ENCODE peak calls at places on chromosome 18, in five cellular contexts. U, B, J, R and C are unnamed samples.

GRCh38 chr18:46536215-46536874 is 120.7 kb downstream of the LOXHD1 start:
- DNase-seq in U (no peak), B (no peak), J (no peak), R (peak), C (no peak)

GRCh38 chr18:27185025-27185763 is at the start of gene CHST9:
- DNase-seq in U (no peak), B (peak), J (no peak), R (no peak), C (no peak)

GRCh38 chr18:43596106-43596712 is 318.9 kb upstream of the SYT4 start:
- DNase-seq in U (no peak), B (no peak), J (peak), R (no peak), C (no peak)

GRCh38 chr18:30814446-30814845 is 228.1 kb downstream of the DSC3 start:
- DNase-seq in U (no peak), B (no peak), J (no peak), R (no peak), C (no peak)

GRCh38 chr18:46946656-46947282 is 29.4 kb downstream of the KATNAL2 start:
- DNase-seq in U (peak), B (peak), J (no peak), R (no peak), C (no peak)

GRCh38 chr18:77133920-77134496 is 1.4 kb upstream of the MBP start:
- DNase-seq in U (peak), B (peak), J (peak), R (no peak), C (peak)

GRCh38 chr18:12236934-12237832 is 17.0 kb upstream of the CIDEA start:
- DNase-seq in U (no peak), B (peak), J (peak), R (peak), C (peak)

GRCh38 chr18:24189664-24190346 is 50.9 kb downstream of the CABYR start:
- DNase-seq in U (no peak), B (no peak), J (no peak), R (no peak), C (no peak)

GRCh38 chr18:69992776-69993175 is 45.1 kb upstream of the CD226 start:
- DNase-seq in U (no peak), B (no peak), J (no peak), R (no peak), C (no peak)

GRCh38 chr18:58967643-58968291 is 103.1 kb downstream of the ZNF532 start:
- DNase-seq in U (no peak), B (no peak), J (no peak), R (no peak), C (no peak)

GRCh38 chr18:55840601-55841170 is 252.7 kb upstream of the TCF4 start:
- DNase-seq in U (no peak), B (no peak), J (no peak), R (no peak), C (no peak)

GRCh38 chr18:11996907-11997306 is 15.6 kb downstream of the IMPA2 start:
- DNase-seq in U (peak), B (no peak), J (no peak), R (no peak), C (no peak)

GRCh38 chr18:66534110-66534509 is 69.8 kb downstream of the CDH19 start:
- DNase-seq in U (no peak), B (no peak), J (no peak), R (no peak), C (no peak)

GRCh38 chr18:66533693-66534092 is 70.2 kb downstream of the CDH19 start:
- DNase-seq in U (no peak), B (no peak), J (no peak), R (no peak), C (no peak)
- TF ChIP-seq CTCF in U (no peak), B (no peak), J (no peak), R (no peak), C (no peak)

GRCh38 chr18:67278984-67279383 is 237.5 kb downstream of the DSEL start:
- DNase-seq in U (no peak), B (no peak), J (no peak), R (no peak), C (no peak)

GRCh38 chr18:67285583-67285982 is 230.9 kb downstream of the DSEL start:
- DNase-seq in U (no peak), B (no peak), J (no peak), R (no peak), C (no peak)

GRCh38 chr18:67282796-67283195 is 233.7 kb downstream of the DSEL start:
- DNase-seq in U (no peak), B (no peak), J (no peak), R (no peak), C (no peak)

GRCh38 chr18:67280843-67281242 is 235.7 kb downstream of the DSEL start:
- DNase-seq in U (no peak), B (no peak), J (no peak), R (no peak), C (no peak)

GRCh38 chr18:67281746-67282145 is 234.8 kb downstream of the DSEL start:
- DNase-seq in U (no peak), B (no peak), J (no peak), R (no peak), C (no peak)
- TF ChIP-seq CTCF in U (no peak), B (no peak), J (no peak), R (no peak), C (no peak)

GRCh38 chr18:79222790-79223189 is 153.6 kb downstream of the ATP9B start:
- DNase-seq in U (no peak), B (no peak), J (no peak), R (no peak), C (no peak)
- TF ChIP-seq CTCF in U (no peak), B (no peak), J (no peak), R (no peak), C (no peak)

DNA sequence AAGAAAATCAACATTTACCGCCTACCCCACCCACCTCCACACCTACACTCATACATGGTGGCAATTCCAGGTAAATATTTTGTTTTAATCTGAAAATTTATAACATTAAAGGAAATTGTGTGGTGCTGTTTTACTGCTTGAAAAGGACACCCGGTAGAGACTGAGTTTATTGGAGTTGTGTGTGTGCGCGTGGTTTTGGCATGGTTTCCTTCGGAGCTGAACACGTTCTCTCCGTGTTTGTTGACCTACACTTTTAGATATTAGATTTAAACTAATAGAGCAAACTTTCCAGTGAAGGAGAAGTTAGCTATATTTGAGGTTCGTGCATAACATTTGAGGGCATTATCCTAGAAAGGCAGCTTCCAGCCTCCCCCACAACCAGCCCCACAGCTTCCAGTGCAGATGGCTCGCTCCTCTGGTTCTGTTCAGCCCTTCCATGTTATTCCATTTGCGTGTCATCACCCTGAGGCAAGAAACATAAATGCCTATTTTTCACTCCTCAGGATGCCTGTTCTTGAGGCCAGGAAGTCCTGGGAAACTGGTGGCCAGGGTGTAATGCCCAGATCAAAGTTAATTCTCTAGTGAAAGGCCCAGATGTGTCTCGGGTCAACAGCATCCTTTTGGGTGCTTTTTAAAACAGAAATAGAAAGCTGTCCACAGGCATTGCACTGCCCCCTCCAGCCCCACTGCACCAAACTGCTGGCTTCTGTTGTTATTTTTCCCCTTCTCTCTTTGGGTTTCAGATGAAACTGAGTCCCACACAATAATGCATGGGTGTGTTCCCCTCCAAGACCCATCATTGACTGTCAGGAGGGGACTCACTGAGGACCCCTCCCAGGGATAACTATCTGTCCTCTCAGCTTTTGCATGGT is 190.2 kb downstream of the SETBP1 start:
- DNase-seq in U (no peak), B (no peak), J (no peak), R (no peak), C (no peak)
- TF ChIP-seq CTCF in U (no peak), B (no peak), J (no peak), R (no peak), C (no peak)

DNA sequence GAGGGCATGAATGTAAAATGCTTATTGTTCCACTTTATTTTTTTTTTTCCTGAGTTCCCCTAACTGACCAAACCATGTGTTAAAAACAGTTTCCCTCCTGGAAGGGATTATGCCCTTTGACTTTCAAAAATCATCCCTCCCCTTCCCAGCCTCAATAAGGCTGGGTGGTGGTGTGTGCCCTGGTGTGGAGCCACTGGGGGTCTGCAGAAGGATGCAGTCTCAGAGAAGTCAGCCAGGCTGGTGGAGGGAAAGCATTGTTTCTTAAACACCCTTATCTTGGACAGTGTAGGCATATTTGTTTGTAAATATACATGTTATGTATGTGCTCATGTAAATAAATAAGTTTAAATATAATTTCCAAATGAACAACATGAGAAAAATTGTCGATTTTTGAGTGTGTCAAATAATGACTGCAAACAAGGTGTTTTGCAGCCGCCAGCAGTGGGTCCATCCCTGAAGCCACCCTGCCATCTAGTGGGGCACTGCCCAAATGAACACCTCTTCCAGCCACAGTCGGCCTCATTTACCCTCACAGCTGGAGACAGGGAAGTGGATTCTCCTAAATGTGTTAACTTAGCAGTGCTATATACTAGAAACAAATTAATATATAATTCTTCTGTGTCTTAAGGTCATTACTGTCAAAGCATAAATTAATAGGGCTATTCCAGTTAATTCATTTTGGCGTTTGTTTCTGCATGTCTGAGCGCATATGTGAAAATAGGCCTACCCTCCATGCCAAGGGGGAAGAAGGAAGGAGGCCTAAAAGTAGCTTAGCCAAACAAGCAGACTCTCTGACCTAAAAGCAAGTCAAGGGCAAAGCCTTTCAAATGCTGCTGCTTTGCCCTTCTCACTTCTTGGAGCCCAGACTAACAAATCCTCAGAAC is 209.6 kb upstream of the PIK3C3 start:
- DNase-seq in U (peak), B (peak), J (peak), R (no peak), C (peak)
- TF ChIP-seq CTCF in U (peak), B (peak), J (peak), R (peak), C (peak)

DNA sequence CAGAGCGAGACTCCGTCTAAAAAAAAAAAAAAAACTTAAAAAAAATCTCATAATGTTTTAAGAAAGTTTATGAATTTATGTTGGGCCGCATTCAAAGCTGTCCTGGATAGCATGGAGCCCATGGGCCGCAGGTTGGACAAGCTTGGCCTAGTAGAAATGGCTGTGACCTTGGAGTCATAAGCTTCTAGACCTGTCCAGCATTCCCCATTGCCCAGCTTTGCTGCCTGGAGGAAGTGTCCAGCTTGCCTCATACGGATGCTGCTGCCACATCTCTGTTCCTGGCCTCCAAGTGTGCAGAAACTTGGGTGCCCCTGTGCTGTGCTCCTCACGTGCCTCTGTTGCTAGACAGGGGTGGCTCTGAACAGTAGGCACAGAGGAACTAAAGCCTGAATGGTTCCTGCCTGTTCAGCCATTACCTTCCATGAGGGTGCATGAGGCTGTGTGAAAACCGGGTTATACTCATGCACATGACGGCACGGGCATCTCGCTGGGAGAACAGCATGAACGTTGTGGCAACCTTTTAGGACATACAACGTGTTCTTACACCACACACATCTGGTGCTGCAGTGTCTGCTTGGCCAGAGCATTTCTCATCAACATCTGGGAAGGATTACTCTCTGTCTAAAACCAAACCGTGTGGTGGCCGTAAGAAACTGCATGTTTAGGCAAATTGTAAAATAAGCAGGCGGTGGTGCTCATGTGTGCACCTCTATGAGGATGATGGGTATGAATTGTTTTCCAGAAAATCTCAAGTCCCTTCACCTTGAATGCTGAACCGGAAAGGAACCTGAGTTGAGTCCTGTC is 38.2 kb downstream of the FHOD3 start:
- DNase-seq in U (no peak), B (no peak), J (no peak), R (no peak), C (no peak)
- TF ChIP-seq CTCF in U (no peak), B (no peak), J (no peak), R (no peak), C (no peak)

DNA sequence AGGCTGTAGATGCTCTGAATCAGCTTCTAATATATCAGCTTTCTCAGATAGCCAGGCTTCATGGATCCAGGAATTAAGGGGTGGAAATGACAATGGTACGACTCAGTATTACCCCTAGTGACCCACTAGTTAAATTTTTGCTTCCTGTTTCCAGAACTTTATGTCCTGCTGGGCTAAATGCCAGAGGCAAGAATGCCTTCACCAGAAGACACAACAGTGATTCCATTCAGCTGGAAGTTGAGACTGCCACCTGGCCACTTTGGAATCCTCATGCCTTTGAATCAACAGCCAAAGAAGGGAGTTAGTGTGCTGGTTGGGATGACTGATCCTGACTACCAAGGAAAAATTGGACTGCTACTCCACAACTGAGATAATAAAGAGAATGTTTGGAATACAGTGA is 239.1 kb downstream of the ASXL3 start:
- DNase-seq in U (no peak), B (no peak), J (no peak), R (no peak), C (no peak)
- TF ChIP-seq CTCF in U (no peak), B (no peak), J (no peak), R (no peak), C (no peak)

GRCh38 chr18:71293322-71293721 is 1004.5 kb downstream of the SOCS6 start:
- DNase-seq in U (no peak), B (no peak), J (no peak), R (no peak), C (no peak)
- TF ChIP-seq CTCF in U (no peak), B (no peak), J (no peak), R (no peak), C (no peak)